ENCODE peak calls at places on chromosomes 16 and 17, in ten cellular contexts. One of them, this sample, is unnamed.

GRCh38 chr16:87474017-87474416 is 18.8 kb downstream of the ZCCHC14 start:
- DNase-seq in esophagus muscularis mucosa: no peak
- DNase-seq in A549: no peak
- DNase-seq in tibial artery: no peak
- DNase-seq in RWPE1: no peak
- DNase-seq in heart left ventricle: no peak
- DNase-seq in mesenchymal stem cell: no peak
- DNase-seq in caudate nucleus: no peak
- DNase-seq in heart right ventricle: no peak
- DNase-seq in adrenal gland: no peak
- DNase-seq in this sample: no peak

GRCh38 chr16:4519274-4520058 is 19.1 kb downstream of the CDIP1 start:
- DNase-seq in esophagus muscularis mucosa: no peak
- DNase-seq in A549: no peak
- DNase-seq in tibial artery: no peak
- DNase-seq in RWPE1: no peak
- DNase-seq in heart left ventricle: no peak
- DNase-seq in mesenchymal stem cell: no peak
- DNase-seq in caudate nucleus: no peak
- DNase-seq in heart right ventricle: no peak
- DNase-seq in adrenal gland: no peak
- DNase-seq in this sample: no peak

GRCh38 chr17:76943781-76944213 is 75.6 kb downstream of the MGAT5B start:
- DNase-seq in esophagus muscularis mucosa: no peak
- DNase-seq in A549: no peak
- DNase-seq in tibial artery: no peak
- DNase-seq in RWPE1: no peak
- DNase-seq in heart left ventricle: no peak
- DNase-seq in mesenchymal stem cell: no peak
- DNase-seq in caudate nucleus: no peak
- DNase-seq in heart right ventricle: no peak
- DNase-seq in adrenal gland: no peak
- DNase-seq in this sample: no peak

GRCh38 chr16:75927824-75928223 is 201.5 kb upstream of the CPHXL start:
- DNase-seq in esophagus muscularis mucosa: no peak
- DNase-seq in A549: no peak
- DNase-seq in tibial artery: no peak
- DNase-seq in RWPE1: no peak
- DNase-seq in heart left ventricle: no peak
- DNase-seq in mesenchymal stem cell: no peak
- DNase-seq in caudate nucleus: no peak
- DNase-seq in heart right ventricle: no peak
- DNase-seq in adrenal gland: no peak
- DNase-seq in this sample: no peak

GRCh38 chr17:43341705-43342600 is 56.8 kb upstream of the ARL4D start:
- DNase-seq in esophagus muscularis mucosa: no peak
- DNase-seq in A549: no peak
- DNase-seq in tibial artery: no peak
- DNase-seq in RWPE1: no peak
- DNase-seq in heart left ventricle: no peak
- DNase-seq in mesenchymal stem cell: peak; percentile 68
- DNase-seq in caudate nucleus: no peak
- DNase-seq in heart right ventricle: no peak
- DNase-seq in adrenal gland: peak; percentile 45
- DNase-seq in this sample: no peak

GRCh38 chr16:83967838-83968482 is at the start of gene NECAB2:
- DNase-seq in esophagus muscularis mucosa: no peak
- DNase-seq in A549: peak; percentile 41
- DNase-seq in tibial artery: no peak
- DNase-seq in RWPE1: peak; percentile 56
- DNase-seq in heart left ventricle: peak; percentile 66
- DNase-seq in mesenchymal stem cell: peak; percentile 15
- DNase-seq in caudate nucleus: no peak
- DNase-seq in heart right ventricle: peak; percentile 62
- DNase-seq in adrenal gland: peak; percentile 65
- DNase-seq in this sample: peak; percentile 62

GRCh38 chr17:27466376-27466747 is 10.1 kb downstream of the KSR1 start:
- DNase-seq in esophagus muscularis mucosa: no peak
- DNase-seq in A549: no peak
- DNase-seq in tibial artery: no peak
- DNase-seq in RWPE1: no peak
- DNase-seq in heart left ventricle: no peak
- DNase-seq in mesenchymal stem cell: no peak
- DNase-seq in caudate nucleus: no peak
- DNase-seq in heart right ventricle: no peak
- DNase-seq in adrenal gland: no peak
- DNase-seq in this sample: no peak

GRCh38 chr17:74810699-74811485 is 34.7 kb upstream of the NAT9 start:
- DNase-seq in esophagus muscularis mucosa: no peak
- DNase-seq in A549: no peak
- DNase-seq in tibial artery: no peak
- DNase-seq in RWPE1: no peak
- DNase-seq in heart left ventricle: no peak
- DNase-seq in mesenchymal stem cell: no peak
- DNase-seq in caudate nucleus: no peak
- DNase-seq in heart right ventricle: no peak
- DNase-seq in adrenal gland: no peak
- DNase-seq in this sample: no peak

GRCh38 chr17:15262291-15263205 is 2.6 kb downstream of the PMP22 start:
- DNase-seq in esophagus muscularis mucosa: peak; percentile 98
- DNase-seq in A549: peak; percentile 97
- DNase-seq in tibial artery: peak; percentile 93
- DNase-seq in RWPE1: peak; percentile 46
- DNase-seq in heart left ventricle: peak; percentile 96
- DNase-seq in mesenchymal stem cell: peak; percentile 86
- DNase-seq in caudate nucleus: peak; percentile 78
- DNase-seq in heart right ventricle: peak; percentile 89
- DNase-seq in adrenal gland: peak; percentile 81
- DNase-seq in this sample: peak; percentile 92

GRCh38 chr16:22813223-22813945 is 578 bp upstream of the HS3ST2 start:
- DNase-seq in esophagus muscularis mucosa: no peak
- DNase-seq in A549: no peak
- DNase-seq in tibial artery: peak; percentile 50
- DNase-seq in RWPE1: peak; percentile 65
- DNase-seq in heart left ventricle: peak; percentile 50
- DNase-seq in mesenchymal stem cell: peak; percentile 15
- DNase-seq in caudate nucleus: peak; percentile 17
- DNase-seq in heart right ventricle: peak; percentile 56
- DNase-seq in adrenal gland: peak; percentile 34
- DNase-seq in this sample: peak; percentile 42

GRCh38 chr16:8396463-8396862 is 193.8 kb downstream of the TMEM114 start:
- DNase-seq in esophagus muscularis mucosa: no peak
- DNase-seq in A549: no peak
- DNase-seq in tibial artery: no peak
- DNase-seq in RWPE1: no peak
- DNase-seq in heart left ventricle: no peak
- DNase-seq in mesenchymal stem cell: no peak
- DNase-seq in caudate nucleus: no peak
- DNase-seq in heart right ventricle: no peak
- DNase-seq in adrenal gland: no peak
- DNase-seq in this sample: no peak

GRCh38 chr16:49800876-49801275 is 55.0 kb downstream of the ZNF423 start:
- DNase-seq in esophagus muscularis mucosa: no peak
- DNase-seq in A549: no peak
- DNase-seq in tibial artery: no peak
- DNase-seq in RWPE1: no peak
- DNase-seq in heart left ventricle: no peak
- DNase-seq in mesenchymal stem cell: no peak
- DNase-seq in caudate nucleus: no peak
- DNase-seq in heart right ventricle: no peak
- DNase-seq in adrenal gland: no peak
- DNase-seq in this sample: no peak

GRCh38 chr17:75558666-75559530 is 28.7 kb upstream of the MYO15B start:
- DNase-seq in esophagus muscularis mucosa: no peak
- DNase-seq in A549: no peak
- DNase-seq in tibial artery: no peak
- DNase-seq in RWPE1: no peak
- DNase-seq in heart left ventricle: no peak
- DNase-seq in mesenchymal stem cell: no peak
- DNase-seq in caudate nucleus: no peak
- DNase-seq in heart right ventricle: no peak
- DNase-seq in adrenal gland: no peak
- DNase-seq in this sample: no peak

GRCh38 chr17:42266918-42267766 is 9.0 kb downstream of the STAT5B start:
- DNase-seq in esophagus muscularis mucosa: no peak
- DNase-seq in A549: peak; percentile 79
- DNase-seq in tibial artery: no peak
- DNase-seq in RWPE1: no peak
- DNase-seq in heart left ventricle: no peak
- DNase-seq in mesenchymal stem cell: peak; percentile 100
- DNase-seq in caudate nucleus: no peak
- DNase-seq in heart right ventricle: no peak
- DNase-seq in adrenal gland: peak; percentile 69
- DNase-seq in this sample: no peak

GRCh38 chr16:88645941-88646340 is 4.9 kb downstream of the CYBA start:
- DNase-seq in esophagus muscularis mucosa: no peak
- DNase-seq in A549: no peak
- DNase-seq in tibial artery: no peak
- DNase-seq in RWPE1: no peak
- DNase-seq in heart left ventricle: no peak
- DNase-seq in mesenchymal stem cell: no peak
- DNase-seq in caudate nucleus: no peak
- DNase-seq in heart right ventricle: no peak
- DNase-seq in adrenal gland: no peak
- DNase-seq in this sample: no peak

GRCh38 chr16:88645455-88645854 is 5.4 kb downstream of the CYBA start:
- DNase-seq in esophagus muscularis mucosa: no peak
- DNase-seq in A549: no peak
- DNase-seq in tibial artery: no peak
- DNase-seq in RWPE1: no peak
- DNase-seq in heart left ventricle: no peak
- DNase-seq in mesenchymal stem cell: no peak
- DNase-seq in caudate nucleus: no peak
- DNase-seq in heart right ventricle: no peak
- DNase-seq in adrenal gland: no peak
- DNase-seq in this sample: no peak

GRCh38 chr16:88649195-88649923 is 1.5 kb downstream of the CYBA start:
- DNase-seq in esophagus muscularis mucosa: no peak
- DNase-seq in A549: no peak
- DNase-seq in tibial artery: no peak
- DNase-seq in RWPE1: no peak
- DNase-seq in heart left ventricle: no peak
- DNase-seq in mesenchymal stem cell: peak; percentile 17
- DNase-seq in caudate nucleus: no peak
- DNase-seq in heart right ventricle: no peak
- DNase-seq in adrenal gland: no peak
- DNase-seq in this sample: no peak

GRCh38 chr16:88646345-88647034 is 4.4 kb downstream of the CYBA start:
- DNase-seq in esophagus muscularis mucosa: no peak
- DNase-seq in A549: no peak
- DNase-seq in tibial artery: no peak
- DNase-seq in RWPE1: no peak
- DNase-seq in heart left ventricle: no peak
- DNase-seq in mesenchymal stem cell: no peak
- DNase-seq in caudate nucleus: no peak
- DNase-seq in heart right ventricle: no peak
- DNase-seq in adrenal gland: no peak
- DNase-seq in this sample: no peak

GRCh38 chr16:88647178-88648070 is 3.4 kb downstream of the CYBA start:
- DNase-seq in esophagus muscularis mucosa: no peak
- DNase-seq in A549: no peak
- DNase-seq in tibial artery: no peak
- DNase-seq in RWPE1: no peak
- DNase-seq in heart left ventricle: no peak
- DNase-seq in mesenchymal stem cell: no peak
- DNase-seq in caudate nucleus: no peak
- DNase-seq in heart right ventricle: no peak
- DNase-seq in adrenal gland: no peak
- DNase-seq in this sample: no peak
- H3K27ac ChIP-seq in esophagus muscularis mucosa: no peak overlapping the region
- H3K27ac ChIP-seq in A549: no peak overlapping the region
- H3K27ac ChIP-seq in tibial artery: no peak overlapping the region
- H3K27ac ChIP-seq in RWPE1: no peak overlapping the region
- H3K27ac ChIP-seq in heart left ventricle: no peak overlapping the region
- H3K27ac ChIP-seq in mesenchymal stem cell: no peak overlapping the region
- H3K27ac ChIP-seq in caudate nucleus: no peak overlapping the region
- H3K27ac ChIP-seq in heart right ventricle: no peak overlapping the region
- H3K27ac ChIP-seq in adrenal gland: no peak overlapping the region
- H3K27ac ChIP-seq in this sample: no peak overlapping the region

DNA sequence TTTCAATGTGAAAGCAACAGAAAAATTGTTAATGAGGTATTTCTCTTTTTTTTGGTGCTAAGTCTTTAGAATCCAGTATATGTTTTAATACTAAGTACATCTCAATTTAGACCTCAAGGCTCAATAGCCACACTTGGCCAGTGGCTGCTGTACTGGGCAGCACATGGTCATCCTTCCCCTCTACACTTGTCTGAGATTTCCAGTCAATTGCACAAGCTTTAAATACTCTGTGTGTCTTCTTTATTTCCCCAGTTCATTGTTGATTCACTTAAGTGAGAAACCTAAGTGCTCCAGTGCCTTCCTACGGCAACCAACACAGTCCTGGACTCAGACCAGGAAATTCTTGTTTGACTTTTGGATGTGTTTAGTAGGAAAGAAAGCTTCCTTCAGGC is 62.2 kb downstream of the TNRC6C start:
- DNase-seq in esophagus muscularis mucosa: no peak
- DNase-seq in A549: no peak
- DNase-seq in tibial artery: no peak
- DNase-seq in RWPE1: no peak
- DNase-seq in heart left ventricle: no peak
- DNase-seq in mesenchymal stem cell: no peak
- DNase-seq in caudate nucleus: no peak
- DNase-seq in heart right ventricle: no peak
- DNase-seq in adrenal gland: no peak
- DNase-seq in this sample: no peak
- H3K27ac ChIP-seq in esophagus muscularis mucosa: no peak overlapping the region
- H3K27ac ChIP-seq in A549: no peak overlapping the region
- H3K27ac ChIP-seq in tibial artery: no peak overlapping the region
- H3K27ac ChIP-seq in RWPE1: no peak overlapping the region
- H3K27ac ChIP-seq in heart left ventricle: no peak overlapping the region
- H3K27ac ChIP-seq in mesenchymal stem cell: no peak overlapping the region
- H3K27ac ChIP-seq in caudate nucleus: no peak overlapping the region
- H3K27ac ChIP-seq in heart right ventricle: no peak overlapping the region
- H3K27ac ChIP-seq in adrenal gland: no peak overlapping the region
- H3K27ac ChIP-seq in this sample: no peak overlapping the region

DNA sequence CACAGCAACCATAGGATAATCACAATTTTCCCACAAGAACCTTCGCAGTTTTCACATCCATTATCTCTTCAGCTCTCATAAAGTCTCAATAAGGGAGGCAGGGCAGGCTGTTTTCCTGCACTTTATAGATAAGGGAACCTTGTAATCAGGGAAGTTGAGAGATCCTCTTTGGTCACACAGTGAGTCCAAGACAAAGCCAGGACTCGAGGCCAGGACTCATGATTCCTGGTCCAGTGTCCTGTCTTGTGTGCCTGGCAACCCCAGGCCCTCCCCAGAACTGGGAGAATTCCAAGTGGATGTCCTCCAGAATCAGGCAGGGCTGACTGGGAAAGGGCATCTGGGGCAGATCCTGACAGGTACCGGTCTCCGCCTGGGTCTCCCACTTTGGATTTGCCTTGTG is 23.1 kb upstream of the PHF12 start:
- DNase-seq in esophagus muscularis mucosa: no peak
- DNase-seq in A549: no peak
- DNase-seq in tibial artery: no peak
- DNase-seq in RWPE1: no peak
- DNase-seq in heart left ventricle: peak; percentile 63
- DNase-seq in mesenchymal stem cell: no peak
- DNase-seq in caudate nucleus: no peak
- DNase-seq in heart right ventricle: peak; percentile 41
- DNase-seq in adrenal gland: no peak
- DNase-seq in this sample: peak; percentile 50
- H3K27ac ChIP-seq in esophagus muscularis mucosa: no peak overlapping the region
- H3K27ac ChIP-seq in A549: no peak overlapping the region
- H3K27ac ChIP-seq in tibial artery: no peak overlapping the region
- H3K27ac ChIP-seq in RWPE1: no peak overlapping the region
- H3K27ac ChIP-seq in heart left ventricle: peak overlapping the region; percentile 79
- H3K27ac ChIP-seq in mesenchymal stem cell: no peak overlapping the region
- H3K27ac ChIP-seq in caudate nucleus: no peak overlapping the region
- H3K27ac ChIP-seq in heart right ventricle: peak overlapping the region; percentile 49
- H3K27ac ChIP-seq in adrenal gland: no peak overlapping the region
- H3K27ac ChIP-seq in this sample: peak overlapping the region; percentile 90

GRCh38 chr17:19301274-19301946 is 61.1 kb downstream of the B9D1 start:
- DNase-seq in esophagus muscularis mucosa: no peak
- DNase-seq in A549: no peak
- DNase-seq in tibial artery: no peak
- DNase-seq in RWPE1: no peak
- DNase-seq in heart left ventricle: peak; percentile 69
- DNase-seq in mesenchymal stem cell: no peak
- DNase-seq in caudate nucleus: no peak
- DNase-seq in heart right ventricle: no peak
- DNase-seq in adrenal gland: no peak
- DNase-seq in this sample: no peak
- H3K27ac ChIP-seq in esophagus muscularis mucosa: no peak overlapping the region
- H3K27ac ChIP-seq in A549: no peak overlapping the region
- H3K27ac ChIP-seq in tibial artery: no peak overlapping the region
- H3K27ac ChIP-seq in RWPE1: peak overlapping the region; percentile 30
- H3K27ac ChIP-seq in heart left ventricle: peak overlapping the region; percentile 70
- H3K27ac ChIP-seq in mesenchymal stem cell: no peak overlapping the region
- H3K27ac ChIP-seq in caudate nucleus: peak overlapping the region; percentile 79
- H3K27ac ChIP-seq in heart right ventricle: peak overlapping the region; percentile 89
- H3K27ac ChIP-seq in adrenal gland: no peak overlapping the region
- H3K27ac ChIP-seq in this sample: peak overlapping the region; percentile 70

This sample was measured in left ventricle myocardium inferior.